ENCODE peak calls at places on chromosome 22, in six cellular contexts. T, G, A, X, F and P are unnamed samples.

GRCh38 chr22:24002272-24002671 is 3.0 kb downstream of the GSTT4 start:
- DNase-seq in F (no peak), A (no peak), X (no peak), T (no peak), G (no peak), P (no peak)

GRCh38 chr22:17117890-17118289 is 3.3 kb downstream of the TMEM121B start:
- DNase-seq in F (no peak), T (no peak), G (no peak), X (no peak), A (no peak), P (peak)

GRCh38 chr22:45242778-45243191 is 2.1 kb upstream of the KIAA0930 start:
- DNase-seq in X (no peak), F (no peak), A (no peak), G (no peak), T (peak), P (no peak)

GRCh38 chr22:35552846-35553245 is 12.2 kb downstream of the RASD2 start:
- DNase-seq in A (no peak), F (no peak), X (no peak), G (no peak), T (no peak), P (no peak)

GRCh38 chr22:20242393-20243175 is 25.5 kb downstream of the RTN4R start:
- DNase-seq in F (no peak), A (no peak), X (no peak), G (no peak), T (no peak), P (no peak)

GRCh38 chr22:47175761-47176359 is 413.4 kb downstream of the TBC1D22A start:
- DNase-seq in F (no peak), G (peak), X (no peak), A (no peak), T (no peak), P (no peak)

GRCh38 chr22:44382461-44383038 is 69.8 kb upstream of the SHISAL1 start:
- DNase-seq in A (no peak), F (no peak), T (no peak), G (no peak), X (no peak), P (no peak)

GRCh38 chr22:19271856-19272535 is 19.5 kb downstream of the CLTCL1 start:
- DNase-seq in T (peak), F (no peak), X (peak), A (no peak), G (no peak), P (no peak)

GRCh38 chr22:47225931-47226633 is 463.6 kb downstream of the TBC1D22A start:
- DNase-seq in X (no peak), G (no peak), F (no peak), A (no peak), T (no peak), P (no peak)

GRCh38 chr22:49302530-49302929 is 525.1 kb downstream of the BRD1 start:
- DNase-seq in X (no peak), T (no peak), G (no peak), A (no peak), F (no peak), P (no peak)

GRCh38 chr22:18078329-18079041 is 695 bp downstream of the PEX26 start:
- DNase-seq in X (peak), A (no peak), G (peak), T (no peak), F (no peak), P (peak)

GRCh38 chr22:48217596-48217995 is 1455.1 kb downstream of the TBC1D22A start:
- DNase-seq in G (no peak), X (no peak), A (no peak), F (no peak), T (no peak), P (no peak)

GRCh38 chr22:27032121-27032761 is 374.9 kb downstream of the MIAT start:
- DNase-seq in A (no peak), G (peak), X (no peak), T (no peak), F (no peak), P (no peak)

GRCh38 chr22:19756288-19757128 is 4.1 kb upstream of the TBX1 start:
- DNase-seq in F (no peak), A (peak), X (peak), G (peak), T (peak), P (peak)

GRCh38 chr22:44587004-44587793 is 89.2 kb upstream of the RTL6 start:
- DNase-seq in F (no peak), X (no peak), T (no peak), G (no peak), A (no peak), P (peak)

GRCh38 chr22:31272522-31273446 is 19.5 kb downstream of the PIK3IP1 start:
- DNase-seq in A (peak), X (peak), G (no peak), T (peak), F (no peak), P (peak)

GRCh38 chr22:28771195-28771791 is 1.2 kb upstream of the CCDC117 start:
- DNase-seq in X (no peak), G (no peak), A (no peak), T (no peak), F (no peak), P (no peak)

GRCh38 chr22:48489551-48490512 is 1337.8 kb downstream of the BRD1 start:
- DNase-seq in A (no peak), G (no peak), F (no peak), X (peak), T (no peak), P (no peak)

GRCh38 chr22:21951931-21952465 is 650 bp downstream of the PPM1F start:
- DNase-seq in T (peak), A (no peak), X (peak), G (peak), F (no peak), P (no peak)

GRCh38 chr22:30829901-30830550 is 135.4 kb downstream of the OSBP2 start:
- DNase-seq in T (peak), F (peak), X (peak), A (peak), G (no peak), P (no peak)

GRCh38 chr22:46062971-46063631 is 86.1 kb upstream of the WNT7B start:
- DNase-seq in T (no peak), F (no peak), A (no peak), G (no peak), X (no peak), P (no peak)

GRCh38 chr22:19664406-19664805 is 49.9 kb upstream of the SEPTIN5 start:
- DNase-seq in G (no peak), X (no peak), T (peak), F (no peak), A (no peak), P (no peak)

GRCh38 chr22:19859861-19860510 is 5.3 kb upstream of the GNB1L start:
- DNase-seq in X (no peak), A (no peak), F (no peak), T (no peak), G (no peak), P (no peak)

GRCh38 chr22:47369020-47369419 is 606.6 kb downstream of the TBC1D22A start:
- DNase-seq in F (no peak), A (no peak), G (no peak), X (no peak), T (no peak), P (no peak)

GRCh38 chr22:39173787-39174497 is 21.5 kb upstream of the CBX7 start:
- DNase-seq in F (no peak), G (no peak), X (no peak), A (no peak), T (no peak), P (peak)

GRCh38 chr22:41940853-41941765 is 5.8 kb downstream of the CENPM start:
- DNase-seq in A (no peak), X (peak), G (peak), T (peak), F (peak), P (peak)
- H3K4me3 ChIP-seq in A (no peak), X (no peak), G (no peak), T (no peak), F (no peak), P (peak)

GRCh38 chr22:26021516-26021915 is 147.7 kb upstream of the SEZ6L start:
- DNase-seq in G (no peak), X (no peak), T (no peak), F (no peak), A (no peak), P (no peak)

GRCh38 chr22:26017932-26018331 is 151.3 kb upstream of the SEZ6L start:
- DNase-seq in G (no peak), X (no peak), T (no peak), A (no peak), F (no peak), P (no peak)

DNA sequence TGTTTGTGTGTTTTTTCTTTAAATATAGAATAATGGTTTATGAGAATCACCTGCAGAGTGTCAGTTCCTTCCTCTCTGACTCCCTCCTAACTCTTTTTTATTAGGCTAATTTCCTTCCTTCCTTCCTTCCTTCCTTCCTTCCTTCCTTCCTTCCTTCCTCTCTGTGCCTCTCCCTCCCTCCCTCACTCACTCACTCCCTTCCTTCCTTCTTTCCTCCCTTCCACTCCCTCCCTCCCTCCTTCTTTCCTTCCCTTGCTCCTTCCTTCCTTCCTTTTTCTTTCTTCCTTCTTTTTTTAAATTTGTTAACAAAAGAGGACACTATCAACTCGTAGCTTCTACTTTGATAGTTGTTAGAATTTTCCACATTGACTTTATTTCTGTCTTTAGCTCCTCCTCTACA is 152.3 kb upstream of the SEZ6L start:
- DNase-seq in G (no peak), T (no peak), F (no peak), A (no peak), X (no peak), P (no peak)
- H3K4me3 ChIP-seq in G (no peak), T (no peak), F (no peak), A (no peak), X (no peak), P (no peak)

DNA sequence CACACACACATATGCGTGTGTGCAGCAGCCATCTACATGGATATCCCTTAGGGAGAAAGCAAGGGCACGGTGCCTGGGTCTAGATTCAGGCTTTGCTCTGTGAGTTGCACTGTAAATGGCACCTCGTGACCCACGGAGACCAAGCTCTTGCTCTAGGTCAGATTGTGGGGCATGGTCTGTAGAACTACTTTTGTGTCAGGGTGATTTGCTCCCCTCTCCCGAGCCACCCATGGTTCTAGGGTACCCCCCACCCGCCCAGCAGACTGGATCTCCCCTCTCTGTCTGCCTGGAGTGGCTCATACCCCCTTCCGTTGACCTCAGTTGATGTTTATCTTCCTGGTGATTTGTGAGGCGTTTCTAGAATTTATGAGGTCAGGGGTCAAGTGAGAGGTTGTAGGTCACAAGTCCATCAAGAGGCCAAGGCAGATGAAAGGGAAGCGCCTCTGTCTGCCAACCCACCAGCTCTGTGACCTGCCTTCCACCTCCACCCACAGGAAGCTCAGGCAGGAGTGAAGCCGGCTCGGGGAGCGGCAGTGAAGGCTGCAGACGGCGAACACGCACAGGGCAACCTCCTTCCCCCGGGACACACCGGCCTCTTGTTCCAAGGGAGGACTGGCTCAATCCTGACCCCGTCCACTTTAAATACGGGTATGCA is 76.2 kb upstream of the TTLL12 start:
- DNase-seq in X (no peak), F (no peak), A (no peak), T (no peak), G (no peak), P (peak)
- H3K4me3 ChIP-seq in X (no peak), F (no peak), A (peak), T (no peak), G (peak), P (peak)

DNA sequence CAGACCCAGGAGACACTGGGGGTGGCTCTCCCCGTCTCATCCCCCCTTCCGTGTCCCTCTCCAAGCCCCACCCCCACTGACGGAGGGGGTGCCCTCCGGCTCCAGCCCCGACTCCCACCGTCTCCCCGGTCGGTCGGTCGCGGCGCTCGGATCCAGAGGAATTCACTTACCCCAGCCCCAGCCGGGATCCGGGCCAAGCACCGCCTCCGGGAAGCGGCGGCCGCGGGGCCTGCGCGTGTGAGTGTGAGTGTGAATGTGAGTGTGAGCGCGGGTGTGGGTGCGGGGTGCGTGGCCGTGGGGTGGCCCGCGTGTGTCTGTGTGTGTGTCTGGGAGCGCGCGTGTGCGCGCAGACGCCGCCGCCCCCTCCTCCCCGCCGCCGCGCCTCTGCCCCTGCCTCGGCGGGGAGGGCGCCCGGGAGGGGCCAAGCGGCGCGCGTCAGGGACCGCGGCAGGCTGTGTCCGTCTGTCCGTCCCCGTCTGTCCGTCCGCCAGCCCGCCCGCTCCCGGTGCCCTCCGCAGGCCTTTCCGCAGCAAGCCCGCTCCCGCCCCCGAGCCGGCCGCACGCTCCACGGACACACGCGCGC is at the start of gene ELFN2:
- DNase-seq in G (peak), F (no peak), A (no peak), X (peak), T (no peak), P (no peak)
- H3K4me3 ChIP-seq in G (peak), F (peak), A (peak), X (peak), T (peak), P (no peak)

GRCh38 chr22:32745996-32746322 is 55.5 kb upstream of the TIMP3 start:
- DNase-seq in T (no peak), A (no peak), F (no peak), X (no peak), G (no peak), P (no peak)

GRCh38 chr22:32747588-32747987 is 53.9 kb upstream of the TIMP3 start:
- DNase-seq in X (no peak), F (no peak), G (no peak), A (no peak), T (no peak), P (no peak)

GRCh38 chr22:32746715-32747114 is 54.8 kb upstream of the TIMP3 start:
- DNase-seq in F (no peak), G (peak), A (no peak), X (no peak), T (no peak), P (no peak)

GRCh38 chr22:32744560-32744959 is 56.9 kb upstream of the TIMP3 start:
- DNase-seq in G (no peak), F (no peak), X (no peak), T (no peak), A (no peak), P (no peak)

GRCh38 chr22:32745251-32745995 is 56.1 kb upstream of the TIMP3 start:
- DNase-seq in A (peak), X (peak), F (peak), G (peak), T (peak), P (no peak)
- H3K4me3 ChIP-seq in A (peak), X (peak), F (no peak), G (no peak), T (no peak), P (no peak)

GRCh38 chr22:40498454-40499186 is 128.2 kb downstream of the SGSM3 start:
- DNase-seq in X (peak), F (peak), A (peak), G (no peak), T (peak), P (no peak)
- H3K4me3 ChIP-seq in X (peak), F (no peak), A (peak), G (no peak), T (no peak), P (no peak)